ENCODE peak calls at places on chromosomes 1 and 21, in four cellular contexts. R is CD4-positive, alpha-beta memory T cell; H is GM03348; G is iPS DF 19.7. X is an unnamed sample.

GRCh38 chr1:51313268-51313852 is 17.0 kb downstream of the TTC39A start:
- DNase-seq in G (peak; percentile 40), R (no peak), H (no peak), X (no peak)

GRCh38 chr1:183079697-183080096 is 56.5 kb downstream of the LAMC1 start:
- DNase-seq in G (no peak), H (no peak), R (no peak), X (no peak)

GRCh38 chr1:52127181-52128175 is 14.4 kb upstream of the ZFYVE9 start:
- DNase-seq in R (peak; percentile 25), G (no peak), H (peak; percentile 74), X (peak; percentile 72)

GRCh38 chr1:27521336-27522147 is 31.6 kb upstream of the WASF2 start:
- DNase-seq in G (no peak), H (peak; percentile 63), R (peak; percentile 49), X (no peak)

GRCh38 chr1:246383217-246383616 is 123.9 kb downstream of the SMYD3 start:
- DNase-seq in G (no peak), R (no peak), H (no peak), X (no peak)

GRCh38 chr1:67883069-67883468 is 49.8 kb upstream of the GNG12 start:
- DNase-seq in H (peak; percentile 48), G (no peak), R (no peak), X (peak; percentile 72)

GRCh38 chr1:150005606-150006005 is 4.9 kb downstream of the OTUD7B start:
- DNase-seq in G (no peak), H (no peak), R (no peak), X (no peak)

GRCh38 chr1:7229696-7230095 is 444.4 kb downstream of the CAMTA1 start:
- DNase-seq in G (no peak), H (peak; percentile 63), R (no peak), X (peak; percentile 65)

GRCh38 chr1:28313710-28314510 is 14.9 kb upstream of the MED18 start:
- DNase-seq in G (no peak), H (peak; percentile 74), R (no peak), X (peak; percentile 41)

GRCh38 chr21:41597227-41597626 is 89.3 kb upstream of the TMPRSS2 start:
- DNase-seq in R (no peak), G (no peak), H (no peak), X (no peak)

GRCh38 chr1:54774820-54775498 is 10.6 kb upstream of the PARS2 start:
- DNase-seq in R (no peak), H (no peak), G (peak; percentile 61), X (peak; percentile 30)

GRCh38 chr1:110903853-110904500 is 31.0 kb downstream of the CD53 start:
- DNase-seq in H (no peak), G (no peak), R (no peak), X (no peak)

GRCh38 chr1:202046748-202047708 is 36.6 kb downstream of the ELF3 start:
- DNase-seq in R (no peak), G (no peak), H (no peak), X (no peak)